ENCODE peak calls at places on chromosomes 6 and 20, in four cellular contexts. L is body of pancreas, R is stromal cell of bone marrow, X is foreskin melanocyte. G is an unnamed sample.

GRCh38 chr6:133503330-133503729 is 262.2 kb downstream of the EYA4 start:
- DNase-seq in X (peak; percentile 19), L (no peak), R (no peak), G (no peak)

GRCh38 chr6:12271594-12271993 is 18.6 kb upstream of the EDN1 start:
- DNase-seq in L (no peak), R (no peak), X (no peak), G (no peak)

GRCh38 chr6:11586574-11586973 is 49.0 kb downstream of the TMEM170B start:
- DNase-seq in L (no peak), X (peak; percentile 19), R (peak; percentile 65), G (peak; percentile 97)

GRCh38 chr6:150336299-150336698 is 32.5 kb upstream of the IYD start:
- DNase-seq in X (peak; percentile 70), L (no peak), R (no peak), G (peak; percentile 18)

GRCh38 chr6:53363341-53364079 is 14.8 kb upstream of the ELOVL5 start:
- DNase-seq in R (no peak), X (no peak), L (no peak), G (no peak)

GRCh38 chr6:119307041-119307440 is 42.5 kb downstream of the MAN1A1 start:
- DNase-seq in X (no peak), R (no peak), L (no peak), G (no peak)

GRCh38 chr6:169793408-169793807 is 42.0 kb downstream of the ERMARD start:
- DNase-seq in R (no peak), X (no peak), L (no peak), G (no peak)

GRCh38 chr6:15417811-15418210 is 171.9 kb downstream of the JARID2 start:
- DNase-seq in L (no peak), R (no peak), X (no peak), G (no peak)

GRCh38 chr20:3412600-3413392 is 5.3 kb upstream of the DNAAF9 start:
- DNase-seq in X (no peak), R (no peak), L (no peak), G (no peak)

GRCh38 chr20:61482901-61483300 is 230.8 kb downstream of the CDH4 start:
- DNase-seq in X (no peak), R (no peak), L (no peak), G (no peak)

GRCh38 chr6:161029195-161029809 is 37.7 kb downstream of the MAP3K4 start:
- DNase-seq in L (no peak), R (peak; percentile 43), X (no peak), G (peak; percentile 98)

GRCh38 chr20:2254333-2254732 is 41.5 kb upstream of the TGM3 start:
- DNase-seq in R (no peak), X (peak; percentile 32), L (no peak), G (no peak)